ENCODE peak calls at places on chromosome 3, in five cellular contexts. Y is heart right ventricle, U is NCI-H510A, P is GDM1, Q is BJ. X is an unnamed sample.

GRCh38 chr3:108100906-108101305 is 10.1 kb upstream of the CD47 start:
- DNase-seq in Y (no peak), U (no peak), P (no peak), Q (no peak), X (no peak)

GRCh38 chr3:196941846-196942225 is 492 bp downstream of the NCBP2 start:
- DNase-seq in Y (peak; percentile 29), U (peak; percentile 65), P (peak; percentile 43), Q (no peak), X (peak; percentile 11)

GRCh38 chr3:124277516-124277890 is 285.6 kb upstream of the ROPN1 start:
- DNase-seq in Y (no peak), U (no peak), P (no peak), Q (no peak), X (no peak)

GRCh38 chr3:170714151-170714550 is 128.3 kb upstream of the SLC7A14 start:
- DNase-seq in Y (no peak), U (no peak), P (no peak), Q (no peak), X (no peak)

GRCh38 chr3:134694946-134695543 is 44.2 kb upstream of the KY start:
- DNase-seq in Y (no peak), U (no peak), P (no peak), Q (no peak), X (no peak)

GRCh38 chr3:188746291-188746783 is 425.4 kb upstream of the TPRG1 start:
- DNase-seq in Y (no peak), U (no peak), P (no peak), Q (no peak), X (no peak)

GRCh38 chr3:187013080-187013838 is 82.9 kb downstream of the ST6GAL1 start:
- DNase-seq in Y (no peak), U (no peak), P (no peak), Q (no peak), X (no peak)

GRCh38 chr3:194503101-194503531 is 16.3 kb upstream of the ATP13A3 start:
- DNase-seq in Y (no peak), U (no peak), P (no peak), Q (no peak), X (no peak)

GRCh38 chr3:152159328-152159727 is 109.4 kb upstream of the MBNL1 start:
- DNase-seq in Y (no peak), U (no peak), P (no peak), Q (peak; percentile 74), X (peak; percentile 60)